ENCODE peak calls at places on chromosomes 11 and 22, in nine cellular contexts. F is A549; R is suprapubic skin; T is NCI-H1436; E is stimulated activated CD4-positive, alpha-beta T cell treated with anti-CD3 and anti-CD28 coated beads, Interleukin-12 subunit alpha, Interleukin-12 subunit beta, amount 100 ng/mL, for 24 hours; Q is T-cell; C is C1 segment of cervical spinal cord; S is M059J; K is NCI-H1417. M is an unnamed sample.

GRCh38 chr11:121552160-121552559 is 99.4 kb upstream of the SORL1-AS1 start:
- DNase-seq in F (no peak), R (no peak), T (no peak), E (no peak), Q (no peak), C (no peak), S (no peak), K (no peak), M (no peak)

GRCh38 chr11:257766-258493 is 20.3 kb upstream of the NLRP6 start:
- DNase-seq in F (no peak), R (no peak), T (no peak), E (no peak), Q (no peak), C (no peak), S (peak), K (no peak), M (no peak)

GRCh38 chr11:120147950-120148270 is 10.0 kb upstream of the TRIM29 start:
- DNase-seq in F (no peak), R (no peak), T (no peak), E (no peak), Q (no peak), C (no peak), S (no peak), K (no peak), M (no peak)

GRCh38 chr11:128813729-128814128 is 53.4 kb downstream of the KCNJ1 start:
- DNase-seq in F (no peak), R (no peak), T (no peak), E (no peak), Q (no peak), C (no peak), S (no peak), K (no peak), M (no peak)

GRCh38 chr22:46219650-46220049 is 30.4 kb downstream of the CDPF1 start:
- DNase-seq in F (no peak), R (no peak), T (no peak), E (no peak), Q (no peak), C (no peak), S (no peak), K (no peak), M (peak)

GRCh38 chr11:129189646-129190045 is 2.5 kb downstream of the ARHGAP32 start:
- DNase-seq in F (no peak), R (no peak), T (no peak), E (no peak), Q (no peak), C (no peak), S (no peak), K (no peak), M (no peak)

GRCh38 chr11:121300972-121301699 is 8.6 kb downstream of the SC5D start:
- DNase-seq in F (no peak), R (no peak), T (no peak), E (no peak), Q (no peak), C (no peak), S (no peak), K (no peak), M (no peak)

GRCh38 chr11:126871792-126872191 is 128.8 kb downstream of the KIRREL3 start:
- DNase-seq in F (peak), R (no peak), T (no peak), E (no peak), Q (no peak), C (no peak), S (no peak), K (no peak), M (no peak)

M was measured in activated T-helper 1 cell treated with anti-CD3 and anti-CD28 coated beads, Interleukin-12 subunit alpha, Interleukin-12 subunit beta, Interleukin-2, Interleukin-4 antibody, amounts not matched to agents 30 ng/mL and 10 ng/mL and 1 ng/mL, durations not matched to agents 14 hours and 24 hours and 36 hours.